ENCODE peak calls at places on chromosomes 16 and 17, in ten cellular contexts. One of them, this sample, is unnamed.

GRCh38 chr17:83064732-83065659 is 14.4 kb upstream of the METRNL start:
- DNase-seq in RPMI7951: no peak
- DNase-seq in islet precursor cell: peak; percentile 68
- DNase-seq in activated CD4-positive, alpha-beta T cell treated with anti-CD3 and anti-CD28 coated beads for 24 hours: no peak
- DNase-seq in progenitor cell of endocrine pancreas: peak; percentile 8
- DNase-seq in stimulated activated CD4-positive, alpha-beta T cell treated with anti-CD3 and anti-CD28 coated beads, Interleukin-4, amount 100 ng/mL, for 24 hours: no peak
- DNase-seq in breast epithelium: peak; percentile 73
- DNase-seq in body of pancreas: peak; percentile 69
- DNase-seq in HuH-7: no peak
- DNase-seq in MM.1S: no peak
- DNase-seq in this sample: no peak

GRCh38 chr17:63701477-63702222 is 1.7 kb upstream of the LIMD2 start:
- DNase-seq in RPMI7951: no peak
- DNase-seq in islet precursor cell: no peak
- DNase-seq in HuH-7: no peak
- DNase-seq in progenitor cell of endocrine pancreas: no peak
- DNase-seq in MM.1S: no peak
- DNase-seq in body of pancreas: no peak
- DNase-seq in breast epithelium: no peak
- DNase-seq in stimulated activated CD4-positive, alpha-beta T cell treated with anti-CD3 and anti-CD28 coated beads, Interleukin-4, amount 100 ng/mL, for 24 hours: peak; percentile 74
- DNase-seq in activated CD4-positive, alpha-beta T cell treated with anti-CD3 and anti-CD28 coated beads for 24 hours: peak; percentile 64
- DNase-seq in this sample: no peak

GRCh38 chr17:66228887-66229782 is at the start of gene APOH:
- DNase-seq in body of pancreas: no peak
- DNase-seq in MM.1S: no peak
- DNase-seq in HuH-7: peak; percentile 43
- DNase-seq in islet precursor cell: no peak
- DNase-seq in RPMI7951: no peak
- DNase-seq in progenitor cell of endocrine pancreas: no peak
- DNase-seq in breast epithelium: no peak
- DNase-seq in stimulated activated CD4-positive, alpha-beta T cell treated with anti-CD3 and anti-CD28 coated beads, Interleukin-4, amount 100 ng/mL, for 24 hours: no peak
- DNase-seq in activated CD4-positive, alpha-beta T cell treated with anti-CD3 and anti-CD28 coated beads for 24 hours: no peak
- DNase-seq in this sample: no peak

GRCh38 chr16:85649411-85649977 is 36.4 kb downstream of the GSE1 start:
- DNase-seq in breast epithelium: no peak
- DNase-seq in body of pancreas: no peak
- DNase-seq in islet precursor cell: no peak
- DNase-seq in progenitor cell of endocrine pancreas: no peak
- DNase-seq in RPMI7951: no peak
- DNase-seq in stimulated activated CD4-positive, alpha-beta T cell treated with anti-CD3 and anti-CD28 coated beads, Interleukin-4, amount 100 ng/mL, for 24 hours: no peak
- DNase-seq in activated CD4-positive, alpha-beta T cell treated with anti-CD3 and anti-CD28 coated beads for 24 hours: no peak
- DNase-seq in HuH-7: no peak
- DNase-seq in MM.1S: no peak
- DNase-seq in this sample: no peak

GRCh38 chr17:36740157-36740556 is 138.8 kb downstream of the MRM1 start:
- DNase-seq in HuH-7: no peak
- DNase-seq in progenitor cell of endocrine pancreas: no peak
- DNase-seq in activated CD4-positive, alpha-beta T cell treated with anti-CD3 and anti-CD28 coated beads for 24 hours: no peak
- DNase-seq in islet precursor cell: no peak
- DNase-seq in body of pancreas: no peak
- DNase-seq in RPMI7951: no peak
- DNase-seq in breast epithelium: no peak
- DNase-seq in stimulated activated CD4-positive, alpha-beta T cell treated with anti-CD3 and anti-CD28 coated beads, Interleukin-4, amount 100 ng/mL, for 24 hours: no peak
- DNase-seq in MM.1S: no peak
- DNase-seq in this sample: no peak

GRCh38 chr16:83015871-83016270 is 389.1 kb downstream of the CDH13 start:
- DNase-seq in activated CD4-positive, alpha-beta T cell treated with anti-CD3 and anti-CD28 coated beads for 24 hours: no peak
- DNase-seq in MM.1S: no peak
- DNase-seq in breast epithelium: no peak
- DNase-seq in progenitor cell of endocrine pancreas: no peak
- DNase-seq in stimulated activated CD4-positive, alpha-beta T cell treated with anti-CD3 and anti-CD28 coated beads, Interleukin-4, amount 100 ng/mL, for 24 hours: no peak
- DNase-seq in RPMI7951: peak; percentile 91
- DNase-seq in islet precursor cell: no peak
- DNase-seq in body of pancreas: no peak
- DNase-seq in HuH-7: no peak
- DNase-seq in this sample: no peak

GRCh38 chr17:69581061-69581955 is 166.8 kb downstream of the MAP2K6 start:
- DNase-seq in body of pancreas: no peak
- DNase-seq in islet precursor cell: no peak
- DNase-seq in stimulated activated CD4-positive, alpha-beta T cell treated with anti-CD3 and anti-CD28 coated beads, Interleukin-4, amount 100 ng/mL, for 24 hours: no peak
- DNase-seq in activated CD4-positive, alpha-beta T cell treated with anti-CD3 and anti-CD28 coated beads for 24 hours: no peak
- DNase-seq in MM.1S: peak; percentile 83
- DNase-seq in HuH-7: no peak
- DNase-seq in RPMI7951: peak; percentile 75
- DNase-seq in progenitor cell of endocrine pancreas: no peak
- DNase-seq in breast epithelium: no peak
- DNase-seq in this sample: peak; percentile 55

GRCh38 chr16:15879255-15879804 is 9.1 kb downstream of the CEP20 start:
- DNase-seq in body of pancreas: no peak
- DNase-seq in progenitor cell of endocrine pancreas: no peak
- DNase-seq in HuH-7: no peak
- DNase-seq in breast epithelium: no peak
- DNase-seq in MM.1S: no peak
- DNase-seq in islet precursor cell: no peak
- DNase-seq in activated CD4-positive, alpha-beta T cell treated with anti-CD3 and anti-CD28 coated beads for 24 hours: no peak
- DNase-seq in stimulated activated CD4-positive, alpha-beta T cell treated with anti-CD3 and anti-CD28 coated beads, Interleukin-4, amount 100 ng/mL, for 24 hours: no peak
- DNase-seq in RPMI7951: peak; percentile 51
- DNase-seq in this sample: peak; percentile 73

GRCh38 chr16:68506331-68507053 is 32.6 kb upstream of the ZFP90 start:
- DNase-seq in progenitor cell of endocrine pancreas: no peak
- DNase-seq in RPMI7951: no peak
- DNase-seq in HuH-7: no peak
- DNase-seq in stimulated activated CD4-positive, alpha-beta T cell treated with anti-CD3 and anti-CD28 coated beads, Interleukin-4, amount 100 ng/mL, for 24 hours: no peak
- DNase-seq in MM.1S: no peak
- DNase-seq in body of pancreas: no peak
- DNase-seq in breast epithelium: no peak
- DNase-seq in activated CD4-positive, alpha-beta T cell treated with anti-CD3 and anti-CD28 coated beads for 24 hours: no peak
- DNase-seq in islet precursor cell: peak; percentile 66
- DNase-seq in this sample: no peak

GRCh38 chr17:68085751-68086445 is 50.4 kb downstream of the KPNA2 start:
- DNase-seq in breast epithelium: no peak
- DNase-seq in stimulated activated CD4-positive, alpha-beta T cell treated with anti-CD3 and anti-CD28 coated beads, Interleukin-4, amount 100 ng/mL, for 24 hours: no peak
- DNase-seq in islet precursor cell: peak; percentile 69
- DNase-seq in MM.1S: peak; percentile 61
- DNase-seq in progenitor cell of endocrine pancreas: no peak
- DNase-seq in RPMI7951: no peak
- DNase-seq in HuH-7: no peak
- DNase-seq in body of pancreas: no peak
- DNase-seq in activated CD4-positive, alpha-beta T cell treated with anti-CD3 and anti-CD28 coated beads for 24 hours: no peak
- DNase-seq in this sample: no peak

GRCh38 chr17:80763293-80763867 is 218.7 kb downstream of the RPTOR start:
- DNase-seq in activated CD4-positive, alpha-beta T cell treated with anti-CD3 and anti-CD28 coated beads for 24 hours: no peak
- DNase-seq in RPMI7951: no peak
- DNase-seq in MM.1S: no peak
- DNase-seq in progenitor cell of endocrine pancreas: no peak
- DNase-seq in body of pancreas: no peak
- DNase-seq in breast epithelium: no peak
- DNase-seq in HuH-7: no peak
- DNase-seq in islet precursor cell: peak; percentile 19
- DNase-seq in stimulated activated CD4-positive, alpha-beta T cell treated with anti-CD3 and anti-CD28 coated beads, Interleukin-4, amount 100 ng/mL, for 24 hours: no peak
- DNase-seq in this sample: no peak

GRCh38 chr16:9706217-9706616 is 476.0 kb downstream of the GRIN2A start:
- DNase-seq in HuH-7: no peak
- DNase-seq in islet precursor cell: peak; percentile 83
- DNase-seq in MM.1S: no peak
- DNase-seq in RPMI7951: peak; percentile 74
- DNase-seq in stimulated activated CD4-positive, alpha-beta T cell treated with anti-CD3 and anti-CD28 coated beads, Interleukin-4, amount 100 ng/mL, for 24 hours: no peak
- DNase-seq in progenitor cell of endocrine pancreas: no peak
- DNase-seq in activated CD4-positive, alpha-beta T cell treated with anti-CD3 and anti-CD28 coated beads for 24 hours: no peak
- DNase-seq in body of pancreas: no peak
- DNase-seq in breast epithelium: no peak
- DNase-seq in this sample: peak; percentile 0

GRCh38 chr17:18974407-18975149 is 22.6 kb downstream of the SLC5A10 start:
- DNase-seq in stimulated activated CD4-positive, alpha-beta T cell treated with anti-CD3 and anti-CD28 coated beads, Interleukin-4, amount 100 ng/mL, for 24 hours: peak; percentile 30
- DNase-seq in breast epithelium: no peak
- DNase-seq in MM.1S: no peak
- DNase-seq in islet precursor cell: no peak
- DNase-seq in activated CD4-positive, alpha-beta T cell treated with anti-CD3 and anti-CD28 coated beads for 24 hours: no peak
- DNase-seq in RPMI7951: peak; percentile 24
- DNase-seq in HuH-7: no peak
- DNase-seq in progenitor cell of endocrine pancreas: no peak
- DNase-seq in body of pancreas: no peak
- DNase-seq in this sample: no peak

GRCh38 chr16:64453643-64454042 is 668.2 kb downstream of the CDH11 start:
- DNase-seq in HuH-7: no peak
- DNase-seq in breast epithelium: no peak
- DNase-seq in RPMI7951: peak; percentile 57
- DNase-seq in body of pancreas: no peak
- DNase-seq in islet precursor cell: no peak
- DNase-seq in stimulated activated CD4-positive, alpha-beta T cell treated with anti-CD3 and anti-CD28 coated beads, Interleukin-4, amount 100 ng/mL, for 24 hours: no peak
- DNase-seq in MM.1S: peak; percentile 52
- DNase-seq in progenitor cell of endocrine pancreas: no peak
- DNase-seq in activated CD4-positive, alpha-beta T cell treated with anti-CD3 and anti-CD28 coated beads for 24 hours: no peak
- DNase-seq in this sample: peak; percentile 59

GRCh38 chr16:76114681-76115080 is 162.5 kb upstream of the CNTNAP4 start:
- DNase-seq in HuH-7: no peak
- DNase-seq in body of pancreas: no peak
- DNase-seq in MM.1S: no peak
- DNase-seq in progenitor cell of endocrine pancreas: no peak
- DNase-seq in islet precursor cell: no peak
- DNase-seq in RPMI7951: no peak
- DNase-seq in breast epithelium: no peak
- DNase-seq in activated CD4-positive, alpha-beta T cell treated with anti-CD3 and anti-CD28 coated beads for 24 hours: no peak
- DNase-seq in stimulated activated CD4-positive, alpha-beta T cell treated with anti-CD3 and anti-CD28 coated beads, Interleukin-4, amount 100 ng/mL, for 24 hours: no peak
- DNase-seq in this sample: no peak

GRCh38 chr16:1808691-1809090 is 15.2 kb upstream of the IGFALS start:
- DNase-seq in body of pancreas: no peak
- DNase-seq in stimulated activated CD4-positive, alpha-beta T cell treated with anti-CD3 and anti-CD28 coated beads, Interleukin-4, amount 100 ng/mL, for 24 hours: no peak
- DNase-seq in HuH-7: no peak
- DNase-seq in RPMI7951: no peak
- DNase-seq in activated CD4-positive, alpha-beta T cell treated with anti-CD3 and anti-CD28 coated beads for 24 hours: no peak
- DNase-seq in progenitor cell of endocrine pancreas: no peak
- DNase-seq in islet precursor cell: no peak
- DNase-seq in breast epithelium: no peak
- DNase-seq in MM.1S: no peak
- DNase-seq in this sample: no peak

GRCh38 chr16:50285406-50286003 is 19.2 kb downstream of the ADCY7 start:
- DNase-seq in HuH-7: no peak
- DNase-seq in islet precursor cell: no peak
- DNase-seq in MM.1S: no peak
- DNase-seq in activated CD4-positive, alpha-beta T cell treated with anti-CD3 and anti-CD28 coated beads for 24 hours: no peak
- DNase-seq in stimulated activated CD4-positive, alpha-beta T cell treated with anti-CD3 and anti-CD28 coated beads, Interleukin-4, amount 100 ng/mL, for 24 hours: no peak
- DNase-seq in breast epithelium: no peak
- DNase-seq in RPMI7951: no peak
- DNase-seq in body of pancreas: no peak
- DNase-seq in progenitor cell of endocrine pancreas: no peak
- DNase-seq in this sample: no peak

GRCh38 chr17:9900019-9900594 is 5.0 kb downstream of the RCVRN start:
- DNase-seq in HuH-7: no peak
- DNase-seq in islet precursor cell: no peak
- DNase-seq in stimulated activated CD4-positive, alpha-beta T cell treated with anti-CD3 and anti-CD28 coated beads, Interleukin-4, amount 100 ng/mL, for 24 hours: no peak
- DNase-seq in RPMI7951: no peak
- DNase-seq in MM.1S: no peak
- DNase-seq in progenitor cell of endocrine pancreas: no peak
- DNase-seq in body of pancreas: no peak
- DNase-seq in breast epithelium: no peak
- DNase-seq in activated CD4-positive, alpha-beta T cell treated with anti-CD3 and anti-CD28 coated beads for 24 hours: no peak
- DNase-seq in this sample: peak; percentile 39

GRCh38 chr17:6303664-6304063 is 131.3 kb downstream of the AIPL1 start:
- DNase-seq in stimulated activated CD4-positive, alpha-beta T cell treated with anti-CD3 and anti-CD28 coated beads, Interleukin-4, amount 100 ng/mL, for 24 hours: no peak
- DNase-seq in progenitor cell of endocrine pancreas: peak; percentile 52
- DNase-seq in islet precursor cell: peak; percentile 84
- DNase-seq in activated CD4-positive, alpha-beta T cell treated with anti-CD3 and anti-CD28 coated beads for 24 hours: peak; percentile 12
- DNase-seq in body of pancreas: no peak
- DNase-seq in HuH-7: peak; percentile 26
- DNase-seq in RPMI7951: peak; percentile 37
- DNase-seq in breast epithelium: no peak
- DNase-seq in MM.1S: peak; percentile 49
- DNase-seq in this sample: peak; percentile 32

GRCh38 chr17:50865060-50865867 is 890 bp downstream of the TOB1 start:
- DNase-seq in MM.1S: peak; percentile 61
- DNase-seq in breast epithelium: no peak
- DNase-seq in islet precursor cell: peak; percentile 77
- DNase-seq in activated CD4-positive, alpha-beta T cell treated with anti-CD3 and anti-CD28 coated beads for 24 hours: peak; percentile 30
- DNase-seq in stimulated activated CD4-positive, alpha-beta T cell treated with anti-CD3 and anti-CD28 coated beads, Interleukin-4, amount 100 ng/mL, for 24 hours: peak; percentile 42
- DNase-seq in body of pancreas: peak; percentile 78
- DNase-seq in RPMI7951: peak; percentile 37
- DNase-seq in progenitor cell of endocrine pancreas: peak; percentile 22
- DNase-seq in HuH-7: no peak
- DNase-seq in this sample: peak; percentile 54

GRCh38 chr17:64972611-64973010 is 53.3 kb upstream of the LRRC37A3 start:
- DNase-seq in islet precursor cell: no peak
- DNase-seq in activated CD4-positive, alpha-beta T cell treated with anti-CD3 and anti-CD28 coated beads for 24 hours: no peak
- DNase-seq in body of pancreas: no peak
- DNase-seq in RPMI7951: no peak
- DNase-seq in MM.1S: no peak
- DNase-seq in stimulated activated CD4-positive, alpha-beta T cell treated with anti-CD3 and anti-CD28 coated beads, Interleukin-4, amount 100 ng/mL, for 24 hours: no peak
- DNase-seq in HuH-7: no peak
- DNase-seq in progenitor cell of endocrine pancreas: no peak
- DNase-seq in breast epithelium: no peak
- DNase-seq in this sample: no peak

GRCh38 chr17:77690271-77691161 is 268.0 kb upstream of the TNRC6C start:
- DNase-seq in body of pancreas: no peak
- DNase-seq in progenitor cell of endocrine pancreas: no peak
- DNase-seq in breast epithelium: peak; percentile 14
- DNase-seq in stimulated activated CD4-positive, alpha-beta T cell treated with anti-CD3 and anti-CD28 coated beads, Interleukin-4, amount 100 ng/mL, for 24 hours: peak; percentile 3
- DNase-seq in activated CD4-positive, alpha-beta T cell treated with anti-CD3 and anti-CD28 coated beads for 24 hours: no peak
- DNase-seq in RPMI7951: peak; percentile 1
- DNase-seq in MM.1S: peak; percentile 77
- DNase-seq in islet precursor cell: peak; percentile 61
- DNase-seq in HuH-7: no peak
- DNase-seq in this sample: no peak

GRCh38 chr17:37179893-37180292 is 195.9 kb upstream of the C17orf78 start:
- DNase-seq in progenitor cell of endocrine pancreas: no peak
- DNase-seq in stimulated activated CD4-positive, alpha-beta T cell treated with anti-CD3 and anti-CD28 coated beads, Interleukin-4, amount 100 ng/mL, for 24 hours: no peak
- DNase-seq in breast epithelium: no peak
- DNase-seq in activated CD4-positive, alpha-beta T cell treated with anti-CD3 and anti-CD28 coated beads for 24 hours: no peak
- DNase-seq in HuH-7: no peak
- DNase-seq in islet precursor cell: no peak
- DNase-seq in body of pancreas: no peak
- DNase-seq in RPMI7951: peak; percentile 38
- DNase-seq in MM.1S: no peak
- DNase-seq in this sample: peak; percentile 71

GRCh38 chr16:85981826-85982562 is 83.0 kb downstream of the IRF8 start:
- DNase-seq in activated CD4-positive, alpha-beta T cell treated with anti-CD3 and anti-CD28 coated beads for 24 hours: no peak
- DNase-seq in HuH-7: no peak
- DNase-seq in MM.1S: no peak
- DNase-seq in islet precursor cell: no peak
- DNase-seq in body of pancreas: no peak
- DNase-seq in stimulated activated CD4-positive, alpha-beta T cell treated with anti-CD3 and anti-CD28 coated beads, Interleukin-4, amount 100 ng/mL, for 24 hours: no peak
- DNase-seq in RPMI7951: no peak
- DNase-seq in breast epithelium: no peak
- DNase-seq in progenitor cell of endocrine pancreas: no peak
- DNase-seq in this sample: no peak

GRCh38 chr16:85662976-85663830 is 25.6 kb downstream of the GINS2 start:
- DNase-seq in HuH-7: no peak
- DNase-seq in progenitor cell of endocrine pancreas: no peak
- DNase-seq in islet precursor cell: no peak
- DNase-seq in body of pancreas: no peak
- DNase-seq in RPMI7951: no peak
- DNase-seq in MM.1S: no peak
- DNase-seq in activated CD4-positive, alpha-beta T cell treated with anti-CD3 and anti-CD28 coated beads for 24 hours: no peak
- DNase-seq in stimulated activated CD4-positive, alpha-beta T cell treated with anti-CD3 and anti-CD28 coated beads, Interleukin-4, amount 100 ng/mL, for 24 hours: no peak
- DNase-seq in breast epithelium: no peak
- DNase-seq in this sample: no peak

GRCh38 chr17:66975614-66976378 is 11.3 kb downstream of the CACNG4 start:
- DNase-seq in HuH-7: peak; percentile 62
- DNase-seq in progenitor cell of endocrine pancreas: no peak
- DNase-seq in breast epithelium: peak; percentile 55
- DNase-seq in activated CD4-positive, alpha-beta T cell treated with anti-CD3 and anti-CD28 coated beads for 24 hours: no peak
- DNase-seq in body of pancreas: no peak
- DNase-seq in RPMI7951: peak; percentile 25
- DNase-seq in MM.1S: no peak
- DNase-seq in stimulated activated CD4-positive, alpha-beta T cell treated with anti-CD3 and anti-CD28 coated beads, Interleukin-4, amount 100 ng/mL, for 24 hours: no peak
- DNase-seq in islet precursor cell: peak; percentile 74
- DNase-seq in this sample: no peak

GRCh38 chr17:82049106-82049505 is 2.5 kb downstream of the RFNG start:
- DNase-seq in MM.1S: no peak
- DNase-seq in islet precursor cell: no peak
- DNase-seq in breast epithelium: no peak
- DNase-seq in body of pancreas: no peak
- DNase-seq in progenitor cell of endocrine pancreas: no peak
- DNase-seq in stimulated activated CD4-positive, alpha-beta T cell treated with anti-CD3 and anti-CD28 coated beads, Interleukin-4, amount 100 ng/mL, for 24 hours: no peak
- DNase-seq in HuH-7: no peak
- DNase-seq in RPMI7951: no peak
- DNase-seq in activated CD4-positive, alpha-beta T cell treated with anti-CD3 and anti-CD28 coated beads for 24 hours: no peak
- DNase-seq in this sample: no peak

GRCh38 chr17:21358682-21359482 is 17.3 kb upstream of the KCNJ12 start:
- DNase-seq in MM.1S: no peak
- DNase-seq in islet precursor cell: no peak
- DNase-seq in HuH-7: no peak
- DNase-seq in stimulated activated CD4-positive, alpha-beta T cell treated with anti-CD3 and anti-CD28 coated beads, Interleukin-4, amount 100 ng/mL, for 24 hours: no peak
- DNase-seq in activated CD4-positive, alpha-beta T cell treated with anti-CD3 and anti-CD28 coated beads for 24 hours: no peak
- DNase-seq in RPMI7951: no peak
- DNase-seq in body of pancreas: no peak
- DNase-seq in breast epithelium: no peak
- DNase-seq in progenitor cell of endocrine pancreas: no peak
- DNase-seq in this sample: no peak